ENCODE peak calls at places on chromosome 21, in six cellular contexts. B is NB4, M is ovary, V is coronary artery, W is mammary epithelial cell, T is B cell. A is an unnamed sample.

GRCh38 chr21:43373387-43374227 is 53.3 kb downstream of the SIK1 start:
- DNase-seq in B (no peak), M (no peak), V (no peak), W (no peak), T (no peak), A (no peak)

GRCh38 chr21:42461881-42462877 is 33.8 kb downstream of the RSPH1 start:
- DNase-seq in B (peak; percentile 71), M (no peak), V (no peak), W (no peak), T (no peak), A (no peak)

GRCh38 chr21:30430170-30430655 is at the start of gene KRTAP13-4:
- DNase-seq in B (no peak), M (no peak), V (no peak), W (no peak), T (no peak), A (no peak)

GRCh38 chr21:28487455-28488070 is 505.1 kb downstream of the LTN1 start:
- DNase-seq in B (no peak), M (no peak), V (no peak), W (no peak), T (no peak), A (no peak)

GRCh38 chr21:14942801-14943490 is 121.9 kb downstream of the NRIP1 start:
- DNase-seq in B (no peak), M (no peak), V (no peak), W (no peak), T (no peak), A (no peak)

GRCh38 chr21:34885125-34885524 is 164.0 kb downstream of the RUNX1 start:
- DNase-seq in B (peak; percentile 59), M (no peak), V (no peak), W (no peak), T (no peak), A (peak; percentile 39)

GRCh38 chr21:27606422-27606821 is 639.5 kb upstream of the ADAMTS5 start:
- DNase-seq in B (no peak), M (no peak), V (no peak), W (no peak), T (no peak), A (no peak)

GRCh38 chr21:28938726-28939125 is 54.0 kb downstream of the LTN1 start:
- DNase-seq in B (peak; percentile 58), M (no peak), V (no peak), W (no peak), T (no peak), A (no peak)

GRCh38 chr21:26732442-26733221 is 112.6 kb downstream of the ADAMTS1 start:
- DNase-seq in B (peak; percentile 22), M (peak; percentile 63), V (no peak), W (peak; percentile 37), T (no peak), A (peak; percentile 51)

GRCh38 chr21:41901099-41901498 is 22.0 kb upstream of the PRDM15 start:
- DNase-seq in B (no peak), M (peak; percentile 62), V (no peak), W (no peak), T (no peak), A (no peak)

GRCh38 chr21:14685568-14685967 is 139.5 kb upstream of the SAMSN1 start:
- DNase-seq in B (peak; percentile 80), M (no peak), V (no peak), W (no peak), T (no peak), A (no peak)

GRCh38 chr21:29025328-29025713 is 853 bp downstream of the USP16 start:
- DNase-seq in B (peak; percentile 31), M (no peak), V (no peak), W (peak; percentile 35), T (no peak), A (peak; percentile 17)

GRCh38 chr21:33825898-33826297 is 89.7 kb downstream of the ATP5PO start:
- DNase-seq in B (no peak), M (no peak), V (no peak), W (no peak), T (no peak), A (no peak)

GRCh38 chr21:41802684-41803083 is 35.8 kb upstream of the RIPK4 start:
- DNase-seq in B (no peak), M (peak; percentile 67), V (no peak), W (peak; percentile 47), T (no peak), A (no peak)

GRCh38 chr21:41957991-41958766 is 4.4 kb upstream of the C2CD2 start:
- DNase-seq in B (no peak), M (peak; percentile 81), V (peak; percentile 90), W (peak; percentile 74), T (no peak), A (peak; percentile 94)

GRCh38 chr21:14273736-14274538 is 58.0 kb downstream of the RBM11 start:
- DNase-seq in B (no peak), M (no peak), V (no peak), W (peak; percentile 28), T (no peak), A (no peak)

GRCh38 chr21:42047821-42048613 is 23.1 kb upstream of the UMODL1 start:
- DNase-seq in B (peak; percentile 18), M (peak; percentile 52), V (peak; percentile 89), W (peak; percentile 36), T (no peak), A (no peak)

GRCh38 chr21:34889287-34889536 is 159.9 kb downstream of the RUNX1 start:
- DNase-seq in B (no peak), M (peak; percentile 39), V (peak; percentile 83), W (peak; percentile 78), T (no peak), A (peak; percentile 67)

GRCh38 chr21:26080211-26080610 is 90.4 kb downstream of the APP start:
- DNase-seq in B (no peak), M (no peak), V (no peak), W (no peak), T (no peak), A (no peak)

GRCh38 chr21:30590297-30590696 is at the start of gene KRTAP22-2:
- DNase-seq in B (no peak), M (no peak), V (no peak), W (no peak), T (no peak), A (no peak)

GRCh38 chr21:41858466-41859296 is 20.5 kb downstream of the PRDM15 start:
- DNase-seq in B (no peak), M (no peak), V (no peak), W (no peak), T (no peak), A (no peak)

GRCh38 chr21:26070822-26071425 is 99.6 kb downstream of the APP start:
- DNase-seq in B (no peak), M (peak; percentile 56), V (no peak), W (no peak), T (peak; percentile 42), A (no peak)

GRCh38 chr21:14985306-14985705 is 79.5 kb downstream of the NRIP1 start:
- DNase-seq in B (no peak), M (no peak), V (no peak), W (no peak), T (no peak), A (no peak)

GRCh38 chr21:18986197-18986596 is 582.6 kb upstream of the TMPRSS15 start:
- DNase-seq in B (no peak), M (no peak), V (no peak), W (no peak), T (no peak), A (no peak)

GRCh38 chr21:32777269-32777668 is 5.7 kb upstream of the PAXBP1 start:
- DNase-seq in B (no peak), M (no peak), V (no peak), W (no peak), T (no peak), A (no peak)
- TF ChIP-seq CTCF in B (no peak), M (no peak), V (no peak), W (no peak), T (no peak), A (no peak)

DNA sequence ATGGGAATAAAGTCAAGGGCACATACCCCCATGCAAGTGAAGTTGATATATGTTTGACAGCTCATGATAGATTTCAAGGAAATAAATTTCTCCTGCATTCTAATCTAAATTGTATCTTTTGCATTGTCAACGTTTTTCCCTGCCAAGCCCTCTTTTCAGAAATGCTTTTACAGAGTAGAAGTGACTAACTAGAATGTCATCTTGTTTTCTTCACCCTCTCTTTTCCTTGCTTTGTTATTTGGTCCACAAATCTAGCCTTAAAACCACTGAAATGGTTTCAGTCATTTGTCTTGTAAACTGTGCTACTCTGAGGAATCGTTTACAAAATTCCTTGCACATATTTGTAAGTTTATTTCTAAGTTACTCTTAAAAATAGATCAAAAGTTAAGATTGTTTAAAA is 600.8 kb upstream of the CXADR start:
- DNase-seq in B (no peak), M (no peak), V (no peak), W (no peak), T (no peak), A (no peak)
- TF ChIP-seq CTCF in B (no peak), M (no peak), V (no peak), W (no peak), T (no peak), A (no peak)

DNA sequence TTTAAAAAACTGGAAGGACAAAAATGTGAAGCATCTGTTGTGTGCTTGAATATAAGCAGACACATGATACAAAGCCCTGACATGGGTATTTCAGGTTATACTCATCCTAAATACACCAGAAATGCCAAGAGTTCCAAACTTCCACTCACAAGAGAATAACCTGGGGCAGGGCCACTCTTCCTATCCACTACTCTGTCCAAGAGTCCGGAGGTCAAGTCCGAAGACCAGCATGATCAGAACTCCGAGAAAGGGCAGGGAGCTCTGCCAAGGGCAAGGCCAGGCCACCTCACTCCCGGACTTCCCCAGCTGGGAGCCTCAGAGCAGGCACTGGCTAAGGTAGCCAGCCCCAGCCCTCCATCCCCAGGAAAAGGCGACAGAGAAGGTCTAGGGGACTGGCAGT is 37.5 kb downstream of the HLCS start:
- DNase-seq in B (no peak), M (no peak), V (no peak), W (no peak), T (no peak), A (no peak)
- TF ChIP-seq CTCF in B (no peak), M (no peak), V (no peak), W (no peak), T (no peak), A (no peak)

GRCh38 chr21:35981514-35982070 is 78.7 kb downstream of the SETD4 start:
- DNase-seq in B (no peak), M (no peak), V (no peak), W (peak; percentile 57), T (no peak), A (no peak)
- TF ChIP-seq CTCF in B (no peak), M (no peak), V (no peak), W (no peak), T (no peak), A (no peak)

DNA sequence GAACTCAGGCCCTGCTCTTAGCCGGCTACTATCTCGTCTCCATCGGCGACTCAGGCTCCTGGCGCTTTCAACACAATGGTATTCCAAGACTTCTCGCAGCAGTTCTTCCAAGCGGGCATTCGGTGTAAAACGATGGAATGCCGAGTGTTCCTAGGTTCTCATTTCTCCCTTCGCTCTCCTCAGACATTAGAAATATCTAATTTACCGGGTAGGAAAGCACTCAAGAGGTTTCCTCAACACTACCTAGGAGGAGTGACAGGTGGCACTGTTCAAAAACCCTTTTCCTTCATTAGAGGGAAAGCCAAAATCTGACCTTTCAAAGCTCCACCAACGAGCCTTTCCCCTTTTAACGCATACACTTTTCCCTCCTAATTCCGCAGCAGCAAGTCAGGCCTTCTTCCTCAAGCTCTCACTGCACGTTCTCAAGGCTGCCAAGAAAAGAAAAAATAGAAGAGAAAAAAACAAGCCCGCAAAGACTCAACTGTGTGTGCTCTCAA is 601 bp downstream of the UBE2G2 start:
- DNase-seq in B (peak; percentile 61), M (no peak), V (no peak), W (peak; percentile 44), T (peak; percentile 47), A (peak; percentile 59)
- TF ChIP-seq CTCF in B (peak; percentile 27), M (no peak), V (no peak), W (peak; percentile 66), T (peak; percentile 73), A (peak; percentile 49)

A was measured in MCF 10A.